ENCODE peak calls at places on chromosomes 5 and 9, in seven cellular contexts. R is HTR-8/SVneo; B is neural crest cell; K is activated T-cell treated with anti-CD3 and anti-CD28 coated beads, Interleukin-2, amount 50 U/mL, for 1 hour; Z is heart left ventricle; N is stimulated activated naive B cell treated with anti-CD40 and anti-IgM and Interleukin-4, amounts not matched to agents 10 μg/mL and 1 μg/mL and 100 μg/mL, for 72 hours; W is Peyer's patch. L is an unnamed sample.

GRCh38 chr9:110241491-110242321 is 14.6 kb downstream of the TXN start:
- DNase-seq in R (no peak), B (no peak), K (no peak), Z (no peak), N (no peak), W (no peak), L (no peak)

GRCh38 chr5:138351517-138351916 is 968 bp upstream of the KDM3B start:
- DNase-seq in R (no peak), B (no peak), K (no peak), Z (no peak), N (no peak), W (no peak), L (no peak)

GRCh38 chr5:66661149-66661548 is 65.0 kb downstream of the MAST4 start:
- DNase-seq in R (no peak), B (no peak), K (no peak), Z (peak; percentile 48), N (no peak), W (no peak), L (no peak)

GRCh38 chr5:92081958-92082712 is 699.0 kb upstream of the ARRDC3 start:
- DNase-seq in R (no peak), B (no peak), K (no peak), Z (no peak), N (no peak), W (no peak), L (no peak)

GRCh38 chr5:89087128-89087527 is 204.1 kb upstream of the MEF2C start:
- DNase-seq in R (no peak), B (no peak), K (no peak), Z (no peak), N (no peak), W (no peak), L (peak; percentile 73)

GRCh38 chr9:38079410-38080105 is 10.5 kb upstream of the SHB start:
- DNase-seq in R (peak; percentile 32), B (no peak), K (no peak), Z (peak; percentile 59), N (no peak), W (no peak), L (peak; percentile 92)

GRCh38 chr9:8679405-8679951 is 879.9 kb upstream of the DMAC1 start:
- DNase-seq in R (no peak), B (no peak), K (no peak), Z (no peak), N (no peak), W (no peak), L (no peak)

GRCh38 chr5:155091063-155091648 is 77.6 kb downstream of the KIF4B start:
- DNase-seq in R (no peak), B (no peak), K (no peak), Z (peak; percentile 36), N (no peak), W (no peak), L (no peak)

GRCh38 chr9:135950135-135950682 is 11.0 kb downstream of the UBAC1 start:
- DNase-seq in R (no peak), B (no peak), K (no peak), Z (no peak), N (no peak), W (peak; percentile 28), L (no peak)

GRCh38 chr5:68505917-68506860 is 290.6 kb downstream of the PIK3R1 start:
- DNase-seq in R (no peak), B (no peak), K (no peak), Z (no peak), N (no peak), W (no peak), L (no peak)

GRCh38 chr9:20309209-20309608 is 313.1 kb downstream of the MLLT3 start:
- DNase-seq in R (no peak), B (no peak), K (no peak), Z (no peak), N (no peak), W (no peak), L (no peak)

GRCh38 chr5:116157902-116158301 is 73.1 kb downstream of the COMMD10 start:
- DNase-seq in R (no peak), B (no peak), K (no peak), Z (no peak), N (no peak), W (no peak), L (no peak)

GRCh38 chr5:78778538-78778937 is 130.0 kb upstream of the LHFPL2 start:
- DNase-seq in R (no peak), B (no peak), K (no peak), Z (peak; percentile 51), N (no peak), W (no peak), L (no peak)

GRCh38 chr5:108360280-108360679 is 21.6 kb downstream of the FBXL17 start:
- DNase-seq in R (no peak), B (no peak), K (no peak), Z (no peak), N (no peak), W (no peak), L (no peak)

GRCh38 chr5:154196955-154197652 is 6.6 kb downstream of the GALNT10 start:
- DNase-seq in R (no peak), B (no peak), K (no peak), Z (no peak), N (no peak), W (no peak), L (peak; percentile 32)

GRCh38 chr9:72467766-72468738 is 53.4 kb upstream of the TMC1 start:
- DNase-seq in R (no peak), B (no peak), K (no peak), Z (no peak), N (no peak), W (no peak), L (no peak)

GRCh38 chr9:80066931-80067330 is 495.2 kb downstream of the TLE4 start:
- DNase-seq in R (no peak), B (no peak), K (no peak), Z (no peak), N (no peak), W (no peak), L (no peak)

GRCh38 chr9:125969462-125969861 is 222.3 kb downstream of the PBX3 start:
- DNase-seq in R (no peak), B (no peak), K (no peak), Z (no peak), N (no peak), W (no peak), L (no peak)

GRCh38 chr9:69964446-69964845 is 79.2 kb upstream of the MAMDC2 start:
- DNase-seq in R (no peak), B (no peak), K (no peak), Z (no peak), N (no peak), W (no peak), L (no peak)

GRCh38 chr5:72325566-72326297 is 5.6 kb downstream of the PTCD2 start:
- DNase-seq in R (no peak), B (no peak), K (no peak), Z (no peak), N (no peak), W (no peak), L (no peak)

GRCh38 chr5:78589928-78590327 is 58.6 kb downstream of the LHFPL2 start:
- DNase-seq in R (no peak), B (no peak), K (no peak), Z (no peak), N (no peak), W (no peak), L (no peak)

GRCh38 chr5:1129725-1130082 is 17.8 kb upstream of the SLC12A7 start:
- DNase-seq in R (no peak), B (no peak), K (no peak), Z (no peak), N (no peak), W (peak; percentile 83), L (no peak)

GRCh38 chr5:68964679-68965078 is 129.1 kb upstream of the SLC30A5 start:
- DNase-seq in R (no peak), B (no peak), K (no peak), Z (no peak), N (no peak), W (no peak), L (no peak)

GRCh38 chr9:33466565-33467495 is 6.9 kb downstream of the NOL6 start:
- DNase-seq in R (peak; percentile 48), B (peak; percentile 76), K (peak; percentile 84), Z (peak; percentile 57), N (no peak), W (peak; percentile 87), L (peak; percentile 55)

GRCh38 chr5:165055476-165055875 is 1550.1 kb downstream of the MAT2B start:
- DNase-seq in R (no peak), B (no peak), K (no peak), Z (no peak), N (no peak), W (no peak), L (no peak)

GRCh38 chr5:169219351-169219750 is 81.6 kb downstream of the SLIT3 start:
- DNase-seq in R (no peak), B (no peak), K (no peak), Z (no peak), N (no peak), W (no peak), L (no peak)

GRCh38 chr5:91541696-91542095 is 158.6 kb upstream of the ARRDC3 start:
- DNase-seq in R (no peak), B (no peak), K (no peak), Z (no peak), N (no peak), W (no peak), L (no peak)

GRCh38 chr9:133490865-133491655 is 12.2 kb upstream of the SLC2A6 start:
- DNase-seq in R (no peak), B (no peak), K (no peak), Z (peak; percentile 20), N (no peak), W (no peak), L (no peak)

GRCh38 chr9:116099821-116100220 is 53.8 kb upstream of the PAPPA start:
- DNase-seq in R (no peak), B (no peak), K (no peak), Z (no peak), N (no peak), W (no peak), L (no peak)

GRCh38 chr9:16680965-16681658 is 189.4 kb downstream of the BNC2 start:
- DNase-seq in R (no peak), B (no peak), K (no peak), Z (no peak), N (no peak), W (no peak), L (peak; percentile 62)

GRCh38 chr5:134141346-134142050 is 27.0 kb downstream of the TCF7 start:
- DNase-seq in R (no peak), B (no peak), K (peak; percentile 37), Z (no peak), N (no peak), W (no peak), L (peak; percentile 29)

GRCh38 chr5:174301848-174302625 is 256.5 kb downstream of the NSG2 start:
- DNase-seq in R (no peak), B (no peak), K (no peak), Z (no peak), N (no peak), W (no peak), L (no peak)

GRCh38 chr5:9523090-9523813 is 22.6 kb downstream of the SEMA5A start:
- DNase-seq in R (peak; percentile 62), B (no peak), K (no peak), Z (no peak), N (no peak), W (no peak), L (no peak)

L was measured in lung microvascular endothelial cell.